ENCODE peak calls at places on chromosomes 12 and 14, in four cellular contexts. T is activated CD4-positive, alpha-beta T cell treated with anti-CD3 and anti-CD28 coated beads, Interleukin-2, amount 50 U/mL, for 4 hours; Y is spleen; L is naive thymus-derived CD4-positive, alpha-beta T cell. E is an unnamed sample.

GRCh38 chr12:71636704-71637115 is 26.9 kb downstream of the ZFC3H1 start:
- DNase-seq in T (no peak), Y (no peak), L (peak), E (peak)

GRCh38 chr12:52537101-52537500 is 15.8 kb downstream of the KRT71 start:
- DNase-seq in L (no peak), Y (peak), T (no peak), E (no peak)

GRCh38 chr12:111687255-111687654 is 1.4 kb downstream of the ACAD10 start:
- DNase-seq in T (no peak), Y (no peak), L (no peak), E (peak)

GRCh38 chr12:54005853-54006699 is 2.7 kb upstream of the HOXC8 start:
- DNase-seq in Y (peak), L (peak), T (peak), E (peak)

GRCh38 chr14:104223810-104224515 is 85.6 kb downstream of the KIF26A start:
- DNase-seq in L (no peak), T (no peak), Y (peak), E (no peak)

GRCh38 chr12:56622535-56622934 is 7.6 kb downstream of the BAZ2A start:
- DNase-seq in T (no peak), L (no peak), Y (no peak), E (no peak)

GRCh38 chr14:81509838-81510452 is 23.7 kb downstream of the SEL1L start:
- DNase-seq in Y (no peak), T (no peak), L (no peak), E (no peak)

GRCh38 chr14:51860836-51861583 is 598 bp downstream of the GNG2 start:
- DNase-seq in L (no peak), T (no peak), Y (no peak), E (no peak)

GRCh38 chr14:99772371-99773283 is 20.6 kb upstream of the EML1 start:
- DNase-seq in L (no peak), Y (no peak), T (no peak), E (no peak)

GRCh38 chr14:41663478-41663845 is 56.8 kb downstream of the LRFN5 start:
- DNase-seq in L (no peak), Y (no peak), T (no peak), E (no peak)

GRCh38 chr12:106074706-106075392 is 63.9 kb downstream of the NUAK1 start:
- DNase-seq in L (no peak), T (no peak), Y (no peak), E (no peak)

GRCh38 chr12:2640709-2641108 is 154.1 kb upstream of the FKBP4 start:
- DNase-seq in T (no peak), Y (peak), L (no peak), E (no peak)

GRCh38 chr14:25396128-25396527 is 346.2 kb upstream of the STXBP6 start:
- DNase-seq in Y (no peak), L (no peak), T (no peak), E (no peak)

GRCh38 chr12:130224613-130225012 is 62.3 kb downstream of the FZD10 start:
- DNase-seq in T (no peak), L (no peak), Y (no peak), E (no peak)

GRCh38 chr14:36362648-36363047 is 42.2 kb upstream of the MBIP start:
- DNase-seq in L (no peak), Y (no peak), T (no peak), E (no peak)

GRCh38 chr12:107515446-107515958 is 170.1 kb upstream of the PWP1 start:
- DNase-seq in L (no peak), T (no peak), Y (no peak), E (no peak)

GRCh38 chr14:72045885-72046284 is 113.7 kb downstream of the RGS6 start:
- DNase-seq in L (no peak), T (no peak), Y (no peak), E (no peak)

GRCh38 chr12:34397591-34398365 is 375.5 kb downstream of the ALG10 start:
- DNase-seq in Y (peak), T (no peak), L (no peak), E (no peak)

GRCh38 chr14:106044949-106045596 is 518.7 kb downstream of the TMEM121 start:
- DNase-seq in Y (peak), T (peak), L (peak), E (peak)

GRCh38 chr12:7661741-7662140 is 4.0 kb downstream of the APOBEC1 start:
- DNase-seq in T (no peak), Y (no peak), L (no peak), E (no peak)

GRCh38 chr12:86186449-86186848 is 69.7 kb downstream of the MGAT4C start:
- DNase-seq in T (no peak), Y (no peak), L (no peak), E (no peak)

GRCh38 chr12:95700316-95700785 is 90.2 kb downstream of the NTN4 start:
- DNase-seq in L (no peak), Y (no peak), T (no peak), E (no peak)

GRCh38 chr12:34394211-34395055 is 372.1 kb downstream of the ALG10 start:
- DNase-seq in Y (peak), L (no peak), T (no peak), E (no peak)

GRCh38 chr12:132245521-132246101 is 83.8 kb downstream of the GALNT9 start:
- DNase-seq in L (no peak), T (no peak), Y (peak), E (no peak)

E was measured in KG1.